ENCODE peak calls at places on chromosome 17, in four cellular contexts. S is nephron progenitor cell, G is right atrium auricular region, D is AG09309. R is an unnamed sample.

GRCh38 chr17:65243838-65244237 is 106.7 kb downstream of the RGS9 start:
- DNase-seq in D (peak), G (no peak), S (no peak), R (no peak)

GRCh38 chr17:79047923-79048825 is 24.2 kb downstream of the C1QTNF1 start:
- DNase-seq in G (no peak), D (no peak), S (no peak), R (no peak)

GRCh38 chr17:64783556-64784352 is 121.6 kb upstream of the SMURF2 start:
- DNase-seq in G (no peak), D (no peak), S (no peak), R (no peak)

GRCh38 chr17:7552621-7553051 is 3.8 kb downstream of the TNFSF12 start:
- DNase-seq in G (no peak), S (no peak), D (no peak), R (no peak)

GRCh38 chr17:2502911-2503580 is 8.6 kb downstream of the METTL16 start:
- DNase-seq in S (no peak), D (no peak), G (no peak), R (no peak)

GRCh38 chr17:71978435-71978834 is 142.4 kb upstream of the SOX9 start:
- DNase-seq in G (no peak), D (no peak), S (no peak), R (no peak)

GRCh38 chr17:64420143-64420670 is 28.7 kb upstream of the MILR1 start:
- DNase-seq in D (peak), S (peak), G (no peak), R (no peak)

GRCh38 chr17:4362141-4362540 is 4.3 kb downstream of the UBE2G1 start:
- DNase-seq in S (no peak), D (no peak), G (no peak), R (no peak)

GRCh38 chr17:66543526-66543925 is 241.1 kb downstream of the PRKCA start:
- DNase-seq in S (no peak), D (no peak), G (no peak), R (no peak)

GRCh38 chr17:67109111-67109510 is 64.8 kb downstream of the CACNG1 start:
- DNase-seq in S (no peak), D (no peak), G (no peak), R (no peak)

GRCh38 chr17:3817851-3818605 is 17.0 kb upstream of the ITGAE start:
- DNase-seq in S (no peak), D (no peak), G (no peak), R (no peak)

GRCh38 chr17:36741019-36741902 is 139.9 kb downstream of the MRM1 start:
- DNase-seq in D (no peak), S (no peak), G (no peak), R (no peak)

GRCh38 chr17:4785311-4786110 is 653 bp downstream of the VMO1 start:
- DNase-seq in S (no peak), D (no peak), G (no peak), R (no peak)

GRCh38 chr17:48843172-48843900 is 12.5 kb downstream of the CALCOCO2 start:
- DNase-seq in G (no peak), S (no peak), D (peak), R (no peak)

GRCh38 chr17:81008140-81008539 is 16.5 kb downstream of the CHMP6 start:
- DNase-seq in S (no peak), G (no peak), D (no peak), R (no peak)

GRCh38 chr17:42294469-42295398 is 6.4 kb downstream of the STAT5A start:
- DNase-seq in G (no peak), S (no peak), D (no peak), R (no peak)

GRCh38 chr17:27338536-27338985 is 44.6 kb downstream of the WSB1 start:
- DNase-seq in S (no peak), D (no peak), G (no peak), R (no peak)

GRCh38 chr17:19389386-19389785 is 2.4 kb upstream of the MFAP4 start:
- DNase-seq in D (no peak), G (no peak), S (no peak), R (no peak)

GRCh38 chr17:1515640-1516402 is 591 bp downstream of the INPP5K start:
- DNase-seq in S (peak), D (peak), G (peak), R (peak)

GRCh38 chr17:64683791-64684190 is 21.7 kb upstream of the SMURF2 start:
- DNase-seq in G (no peak), S (no peak), D (no peak), R (no peak)

GRCh38 chr17:32910769-32911168 is 17.2 kb upstream of the TMEM98 start:
- DNase-seq in G (no peak), S (no peak), D (no peak), R (no peak)

DNA sequence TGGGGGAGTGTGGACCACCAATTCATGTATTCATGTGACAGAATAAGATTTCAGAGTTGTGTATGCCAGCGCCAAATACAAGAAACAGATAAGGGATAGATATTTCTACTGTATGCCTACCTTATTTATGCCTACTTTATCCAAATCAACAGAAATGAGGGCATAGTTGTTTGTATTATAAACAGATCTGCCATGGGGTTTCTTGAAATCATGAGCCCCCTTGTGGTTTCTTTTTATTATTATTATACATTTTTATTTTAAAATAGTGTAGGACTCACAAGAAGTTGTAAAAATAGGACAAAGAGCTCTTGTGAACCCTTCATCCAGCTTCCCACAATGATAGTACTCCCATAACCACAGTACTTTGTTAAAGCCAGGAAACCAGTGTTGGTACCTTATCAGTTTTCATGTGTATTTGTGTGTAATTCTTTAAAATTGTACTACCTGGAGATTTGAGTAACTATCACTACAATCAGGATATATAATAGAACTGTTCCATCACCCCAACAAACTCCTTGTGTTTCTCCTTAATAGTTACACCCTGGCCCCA is 229.4 kb downstream of the CCDC182 start:
- DNase-seq in G (no peak), S (no peak), D (no peak), R (no peak)
- TF ChIP-seq CTCF in G (no peak), S (no peak), D (peak), R (no peak)

DNA sequence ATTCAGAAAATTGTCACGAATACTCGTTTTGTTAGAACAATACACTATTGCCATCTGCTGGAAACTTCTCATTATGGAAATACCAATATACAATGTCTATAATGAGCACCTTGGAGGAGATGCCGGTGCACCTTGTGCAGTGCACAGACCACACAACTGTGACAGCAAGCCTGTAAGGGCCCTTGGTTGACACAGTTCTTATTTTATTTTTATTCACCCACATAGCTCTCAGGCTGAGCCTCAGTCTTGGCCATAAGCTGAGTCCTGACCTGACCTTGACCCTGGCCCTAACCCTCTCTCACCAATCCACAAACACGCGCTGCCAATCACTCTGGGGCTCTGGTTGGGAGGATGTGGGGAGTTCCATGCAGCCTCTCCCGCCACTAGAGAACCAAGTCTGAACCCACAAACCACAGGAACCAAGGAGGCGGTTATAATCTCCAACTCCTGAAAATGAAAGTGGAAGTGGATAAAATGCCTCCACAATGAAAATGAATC is 7.6 kb downstream of the AIPL1 start:
- DNase-seq in S (no peak), D (peak), G (no peak), R (no peak)
- TF ChIP-seq CTCF in S (no peak), D (peak), G (no peak), R (no peak)

DNA sequence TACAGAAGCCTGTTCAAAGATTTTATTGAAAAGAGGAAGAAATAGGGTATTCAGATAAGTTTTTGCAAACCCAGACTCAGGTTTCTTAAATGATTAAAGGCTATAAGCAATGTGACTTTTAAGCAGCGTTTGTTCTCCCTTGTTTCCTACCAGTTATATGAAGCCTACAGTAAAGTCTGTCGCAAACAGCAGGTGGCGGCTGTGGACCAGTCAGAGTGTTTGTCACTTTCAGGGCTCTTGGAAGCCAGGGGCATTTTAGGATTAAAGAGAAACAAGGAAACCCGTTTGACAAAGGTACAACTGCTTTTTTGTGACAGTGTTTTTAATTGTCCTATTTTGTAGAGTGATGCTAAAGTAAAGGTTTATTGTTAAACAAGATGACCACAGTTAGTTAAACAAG is 7.7 kb upstream of the RARA start:
- DNase-seq in S (no peak), D (no peak), G (no peak), R (no peak)
- TF ChIP-seq CTCF in S (peak), D (no peak), G (peak), R (no peak)

GRCh38 chr17:18191967-18192366 is 8.3 kb downstream of the ALKBH5 start:
- DNase-seq in D (no peak), G (no peak), S (no peak), R (no peak)
- TF ChIP-seq CTCF in D (peak), G (no peak), S (no peak), R (no peak)

GRCh38 chr17:31211352-31212012 is 85.6 kb downstream of the OMG start:
- DNase-seq in S (no peak), G (no peak), D (no peak), R (no peak)

DNA sequence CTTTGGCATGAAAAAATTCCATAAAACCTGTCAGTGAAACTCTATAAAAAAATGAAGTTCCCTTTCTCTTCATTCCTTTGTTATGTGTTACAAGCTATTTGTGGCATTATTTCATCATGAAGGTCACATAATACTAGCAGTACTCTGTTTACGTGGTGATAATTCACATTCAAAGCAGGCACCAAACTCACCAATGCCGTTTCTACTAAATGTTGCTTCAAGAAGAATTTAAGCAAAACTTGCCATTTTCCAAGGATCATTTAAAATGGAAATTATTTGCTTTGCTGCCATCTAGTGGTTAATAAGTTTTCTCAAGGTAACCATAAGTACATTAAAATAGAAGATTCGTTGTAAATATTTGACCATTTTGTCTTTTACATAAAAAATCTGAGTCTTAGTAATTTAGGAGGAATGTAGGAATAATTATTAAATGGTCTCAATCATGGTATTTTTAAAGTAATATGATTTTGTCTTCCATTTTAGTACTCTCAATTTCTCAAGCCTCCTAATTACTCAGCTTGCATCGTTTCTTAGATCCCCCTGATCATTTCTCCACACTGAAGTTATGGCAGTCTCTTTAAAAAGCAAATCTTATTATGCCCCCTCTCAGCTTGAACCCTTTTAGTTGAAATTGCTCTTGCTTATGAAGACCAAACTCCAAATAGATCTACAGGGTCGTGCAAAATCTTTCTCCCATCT is 80.8 kb downstream of the OMG start:
- DNase-seq in S (no peak), D (peak), G (no peak), R (no peak)
- TF ChIP-seq CTCF in S (peak), D (peak), G (peak), R (peak)

GRCh38 chr17:38559025-38559879 is 46.5 kb downstream of the SRCIN1 start:
- DNase-seq in G (peak), D (no peak), S (peak), R (peak)
- TF ChIP-seq CTCF in G (no peak), D (no peak), S (no peak), R (no peak)

DNA sequence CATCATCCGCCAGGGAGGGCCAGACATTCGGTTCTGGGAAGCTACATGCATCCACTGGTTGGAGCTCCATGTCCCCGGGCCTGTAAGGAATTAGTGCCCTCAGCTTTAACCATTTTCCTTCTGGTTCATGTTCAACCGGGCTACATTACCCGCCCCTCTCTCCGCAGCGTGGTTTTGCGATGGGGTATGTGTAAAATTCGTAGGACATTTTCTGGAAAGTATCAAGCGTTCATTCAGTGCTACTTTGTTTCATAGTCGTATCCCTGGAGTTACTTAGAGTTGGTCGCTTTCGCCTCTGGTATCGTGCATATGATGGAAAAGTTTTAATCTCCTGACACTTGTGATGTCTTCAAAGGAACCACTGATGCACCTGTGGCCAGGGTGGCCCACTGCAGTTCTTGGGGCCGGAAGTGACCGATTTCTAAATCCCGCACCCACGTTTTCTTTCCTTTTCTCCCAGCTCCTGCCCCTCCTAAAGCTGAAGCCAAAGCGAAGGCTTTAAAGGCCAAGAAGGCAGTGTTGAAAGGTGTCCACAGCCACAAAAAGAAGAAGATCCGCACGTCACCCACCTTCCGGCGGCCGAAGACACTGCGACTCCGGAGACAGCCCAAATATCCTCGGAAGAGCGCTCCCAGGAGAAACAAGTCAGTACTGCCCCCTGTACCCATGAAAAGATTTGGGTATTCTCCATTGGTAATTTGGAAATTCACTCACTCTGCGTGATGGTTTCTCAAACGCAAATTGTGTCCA is 637 bp downstream of the RPL23A start:
- DNase-seq in G (no peak), S (no peak), D (no peak), R (no peak)
- TF ChIP-seq CTCF in G (no peak), S (no peak), D (peak), R (no peak)

DNA sequence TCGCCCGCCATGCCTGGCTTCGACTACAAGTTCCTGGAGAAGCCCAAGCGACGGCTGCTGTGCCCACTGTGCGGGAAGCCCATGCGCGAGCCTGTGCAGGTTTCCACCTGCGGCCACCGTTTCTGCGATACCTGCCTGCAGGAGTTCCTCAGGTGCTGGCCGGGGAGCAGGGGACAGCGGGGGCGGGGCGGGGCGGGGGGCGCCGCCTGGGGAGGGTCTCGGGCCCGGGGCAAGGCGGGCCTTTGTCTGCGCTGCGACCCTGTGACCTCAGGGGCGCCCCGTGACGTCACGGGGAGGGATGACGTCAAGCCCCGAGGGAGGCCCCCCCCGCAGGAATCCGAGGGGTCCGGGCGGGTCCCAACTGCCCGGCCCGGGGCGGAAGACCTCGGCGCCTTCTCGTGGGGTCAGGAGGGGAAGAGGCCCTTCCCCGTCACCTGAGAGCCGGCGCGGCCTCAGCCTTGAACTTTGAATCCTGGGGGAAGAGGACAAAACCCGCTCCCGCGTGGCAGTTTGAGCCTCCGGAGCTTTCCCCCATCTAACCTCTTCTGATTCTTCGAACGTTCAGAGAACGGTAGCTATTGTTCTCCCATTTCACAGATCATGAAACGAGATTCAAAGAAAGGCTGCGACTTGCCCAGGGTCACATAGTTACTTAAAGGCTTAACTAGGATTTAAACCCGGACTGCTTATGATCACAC is 442 bp downstream of the TRAF4 start:
- DNase-seq in D (no peak), S (peak), G (no peak), R (peak)
- TF ChIP-seq CTCF in D (no peak), S (no peak), G (no peak), R (no peak)